ENCODE peak calls at places on chromosome 21, in four cellular contexts. O is fibroblast of lung, W is GM12878, Z is GM23338. B is an unnamed sample.

GRCh38 chr21:33815153-33815707 is 100.4 kb downstream of the ATP5PO start:
- DNase-seq in O (no peak), W (no peak), Z (no peak), B (peak)

GRCh38 chr21:42187976-42188653 is 30.8 kb upstream of the ABCG1 start:
- DNase-seq in O (peak), W (peak), Z (no peak), B (peak)

GRCh38 chr21:46118871-46119564 is 21.1 kb downstream of the COL6A2 start:
- DNase-seq in O (no peak), W (no peak), Z (no peak), B (no peak)

GRCh38 chr21:46154155-46154954 is 1.0 kb downstream of the FTCD start:
- DNase-seq in O (no peak), W (no peak), Z (no peak), B (no peak)

GRCh38 chr21:44579056-44579832 is 1.2 kb downstream of the KRTAP10-5 start:
- DNase-seq in O (no peak), W (no peak), Z (no peak), B (no peak)

GRCh38 chr21:17925000-17925610 is 105.9 kb upstream of the C21orf91 start:
- DNase-seq in O (peak), W (peak), Z (peak), B (peak)

GRCh38 chr21:45579383-45580180 is 37.3 kb upstream of the SLC19A1 start:
- DNase-seq in O (no peak), W (no peak), Z (no peak), B (no peak)

GRCh38 chr21:46552274-46552673 is 52.6 kb downstream of the S100B start:
- DNase-seq in O (no peak), W (no peak), Z (no peak), B (no peak)

GRCh38 chr21:44932366-44933181 is 7.3 kb upstream of the SLX9 start:
- DNase-seq in O (no peak), W (no peak), Z (no peak), B (no peak)

GRCh38 chr21:46048926-46049889 is 48.7 kb upstream of the COL6A2 start:
- DNase-seq in O (peak), W (no peak), Z (peak), B (no peak)

GRCh38 chr21:45421071-45421845 is 16.3 kb downstream of the COL18A1 start:
- DNase-seq in O (no peak), W (no peak), Z (no peak), B (no peak)

GRCh38 chr21:25573409-25574206 is 33.7 kb downstream of the MRPL39 start:
- DNase-seq in O (peak), W (peak), Z (no peak), B (peak)

GRCh38 chr21:45305831-45306230 is 18.1 kb upstream of the POFUT2 start:
- DNase-seq in O (peak), W (no peak), Z (no peak), B (no peak)

GRCh38 chr21:45944601-45945000 is 37.0 kb upstream of the COL6A1 start:
- DNase-seq in O (no peak), W (no peak), Z (no peak), B (no peak)

GRCh38 chr21:42002421-42002958 is 7.7 kb downstream of the ZBTB21 start:
- DNase-seq in O (peak), W (peak), Z (no peak), B (no peak)

GRCh38 chr21:35696644-35697043 is 363.7 kb downstream of the SETD4 start:
- DNase-seq in O (no peak), W (no peak), Z (peak), B (peak)

GRCh38 chr21:45997495-45998275 is 16.1 kb downstream of the COL6A1 start:
- DNase-seq in O (no peak), W (no peak), Z (no peak), B (no peak)

GRCh38 chr21:16587141-16587570 is 857.4 kb downstream of the USP25 start:
- DNase-seq in O (peak), W (no peak), Z (peak), B (peak)

GRCh38 chr21:20999567-21000169 is 1.5 kb downstream of the NCAM2 start:
- DNase-seq in O (peak), W (no peak), Z (peak), B (peak)

GRCh38 chr21:41768371-41769042 is 1.7 kb upstream of the RIPK4 start:
- DNase-seq in O (peak), W (no peak), Z (peak), B (no peak)

GRCh38 chr21:18908641-18909040 is 505.1 kb upstream of the TMPRSS15 start:
- DNase-seq in O (no peak), W (no peak), Z (no peak), B (no peak)

GRCh38 chr21:44697811-44698734 is 1.1 kb downstream of the KRTAP10-12 start:
- DNase-seq in O (no peak), W (no peak), Z (peak), B (no peak)

GRCh38 chr21:16942703-16943102 is 570.1 kb upstream of the CXADR start:
- DNase-seq in O (peak), W (no peak), Z (peak), B (peak)

GRCh38 chr21:42163511-42163863 is 55.5 kb upstream of the ABCG1 start:
- DNase-seq in O (no peak), W (no peak), Z (no peak), B (no peak)

GRCh38 chr21:45278156-45278911 is 9.4 kb downstream of the POFUT2 start:
- DNase-seq in O (no peak), W (no peak), Z (no peak), B (no peak)

GRCh38 chr21:27085387-27085786 is 118.5 kb upstream of the ADAMTS5 start:
- DNase-seq in O (no peak), W (no peak), Z (no peak), B (no peak)

GRCh38 chr21:26715878-26716506 is 129.2 kb downstream of the ADAMTS1 start:
- DNase-seq in O (peak), W (no peak), Z (peak), B (peak)

GRCh38 chr21:42172596-42173483 is 46.1 kb upstream of the ABCG1 start:
- DNase-seq in O (no peak), W (no peak), Z (no peak), B (no peak)

GRCh38 chr21:40685121-40685630 is 161.8 kb downstream of the DSCAM start:
- DNase-seq in O (no peak), W (no peak), Z (no peak), B (no peak)

GRCh38 chr21:33334824-33335223 is 10.1 kb downstream of the IFNAR1 start:
- DNase-seq in O (no peak), W (no peak), Z (no peak), B (no peak)

GRCh38 chr21:17793675-17794123 is 25.5 kb downstream of the C21orf91 start:
- DNase-seq in O (peak), W (no peak), Z (no peak), B (peak)

GRCh38 chr21:16932314-16932713 is 580.5 kb upstream of the CXADR start:
- DNase-seq in O (no peak), W (no peak), Z (peak), B (no peak)

GRCh38 chr21:17679002-17679600 is 66.4 kb upstream of the BTG3 start:
- DNase-seq in O (peak), W (peak), Z (peak), B (peak)

GRCh38 chr21:41767606-41768370 is 936 bp upstream of the RIPK4 start:
- DNase-seq in O (peak), W (no peak), Z (peak), B (no peak)

GRCh38 chr21:45032977-45033705 is 41.2 kb upstream of the ADARB1 start:
- DNase-seq in O (no peak), W (no peak), Z (no peak), B (no peak)

GRCh38 chr21:26153758-26154157 is 16.8 kb downstream of the APP start:
- DNase-seq in O (peak), W (no peak), Z (no peak), B (no peak)

GRCh38 chr21:45622416-45623097 is 21.0 kb upstream of the PCBP3 start:
- DNase-seq in O (no peak), W (no peak), Z (no peak), B (no peak)

GRCh38 chr21:16535100-16535418 is 805.3 kb downstream of the USP25 start:
- DNase-seq in O (peak), W (no peak), Z (no peak), B (no peak)

DNA sequence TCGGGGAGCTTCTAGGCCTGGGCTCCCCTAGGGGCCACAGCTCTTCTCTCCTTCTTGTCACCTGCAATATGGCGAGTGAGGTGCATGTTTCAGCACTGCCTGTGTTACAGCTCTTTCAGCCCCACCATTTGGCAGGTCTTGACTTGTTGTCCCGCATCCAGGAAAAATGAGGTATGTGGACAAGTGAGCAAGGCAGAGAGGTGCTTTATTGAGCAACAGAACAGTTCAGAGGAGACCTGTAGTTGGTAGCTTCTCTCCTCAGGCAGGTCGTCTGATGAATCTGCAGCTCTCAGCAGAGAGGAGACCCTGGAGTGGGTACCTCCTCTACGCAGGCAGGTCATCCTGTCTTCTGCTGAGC is 208.2 kb upstream of the USP25 start:
- DNase-seq in O (no peak), W (no peak), Z (no peak), B (no peak)
- TF ChIP-seq EZH2 in O (no peak), W (no peak), Z (no peak), B (no peak)

DNA sequence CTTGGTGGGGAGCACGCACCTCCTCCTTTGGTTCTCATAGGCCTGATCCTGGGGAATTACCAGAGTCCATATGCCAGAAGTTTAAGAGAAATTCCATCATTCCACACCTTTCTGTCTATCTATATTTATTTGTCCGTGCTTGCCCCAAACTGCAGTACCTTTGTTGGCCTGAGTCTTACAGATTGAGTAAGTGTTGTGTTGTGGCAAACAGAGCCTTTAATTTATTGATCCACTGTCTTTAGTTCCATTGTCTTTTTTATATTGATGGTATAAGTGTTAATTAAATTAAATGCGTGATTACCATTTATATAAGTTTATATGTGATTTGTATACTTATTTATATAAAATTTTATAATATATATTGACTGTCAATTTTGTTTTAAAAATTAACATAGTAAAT is 4.9 kb downstream of the SH3BGR start:
- DNase-seq in O (no peak), W (no peak), Z (peak), B (no peak)
- TF ChIP-seq CTCF in O (no peak), W (no peak), Z (no peak), B (peak)

DNA sequence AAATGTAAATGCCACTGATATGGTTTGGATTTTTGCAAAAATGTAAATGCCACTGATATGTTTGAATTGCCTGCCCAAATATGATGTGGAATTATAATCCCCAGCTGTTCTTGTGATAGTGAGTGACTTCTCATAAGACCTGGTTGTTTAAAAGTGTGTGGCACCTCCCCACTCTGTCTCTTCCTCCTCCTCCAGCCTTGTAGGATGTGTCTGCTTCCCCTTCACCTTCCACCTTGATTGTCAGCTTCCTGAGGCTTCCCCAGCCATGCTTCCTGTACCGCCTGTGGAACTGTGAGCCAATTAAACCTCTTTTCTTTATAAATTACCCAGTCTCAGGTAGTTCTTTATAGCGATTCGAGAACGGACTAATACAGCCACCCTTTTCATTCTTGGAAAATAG is 1.3 kb upstream of the CCT8 start:
- DNase-seq in O (no peak), W (no peak), Z (no peak), B (no peak)
- H2AFZ ChIP-seq in O (no peak), W (no peak), Z (no peak), B (no peak)

DNA sequence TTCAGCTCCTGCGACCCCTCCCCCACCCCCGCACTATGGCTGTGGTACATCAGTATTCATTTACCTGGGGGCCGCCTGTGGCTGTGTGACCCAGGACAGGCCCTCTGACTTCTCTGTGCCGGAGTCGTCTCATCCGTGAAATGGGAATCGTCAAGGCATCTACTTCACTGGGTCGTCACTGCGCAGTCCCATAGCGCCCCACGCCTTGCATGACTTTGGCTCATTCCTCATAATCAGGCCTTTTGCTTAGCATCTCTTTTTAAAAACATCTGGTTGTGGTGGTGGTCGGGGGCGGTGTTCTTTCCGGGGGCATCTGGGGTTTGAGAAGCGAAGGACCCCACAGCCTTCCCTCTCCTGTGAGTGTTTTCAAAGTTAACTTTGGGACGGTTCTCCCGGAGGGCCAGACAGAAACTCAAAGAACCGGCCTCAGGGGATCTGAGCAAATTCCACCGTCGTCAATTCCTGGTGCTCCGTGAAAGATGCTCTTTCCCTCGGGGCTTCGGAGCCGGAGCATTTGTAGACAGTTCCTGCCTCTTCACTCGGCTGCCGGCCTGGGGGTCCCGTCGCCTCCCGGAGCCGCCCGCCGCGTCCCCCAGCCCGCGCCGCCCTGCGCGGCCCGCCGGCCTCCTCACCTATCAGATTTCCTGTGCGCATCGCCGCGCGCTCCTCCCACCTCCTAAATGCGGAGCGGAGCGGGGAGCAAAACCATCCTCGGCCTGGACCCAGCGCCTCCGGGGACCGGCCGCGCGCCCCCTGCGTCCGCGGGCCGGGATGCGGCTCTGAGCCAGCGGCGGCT is at the start of gene B3GALT5:
- DNase-seq in O (peak), W (no peak), Z (peak), B (no peak)
- TF ChIP-seq EZH2 in O (peak), W (no peak), Z (no peak), B (no peak)

GRCh38 chr21:38948981-38949380 is 143.3 kb downstream of the ETS2 start:
- DNase-seq in O (no peak), W (no peak), Z (no peak), B (no peak)

GRCh38 chr21:38942617-38943245 is 137.0 kb downstream of the ETS2 start:
- DNase-seq in O (no peak), W (no peak), Z (no peak), B (no peak)

GRCh38 chr21:38945536-38946245 is 140.0 kb downstream of the ETS2 start:
- DNase-seq in O (peak), W (no peak), Z (peak), B (no peak)

GRCh38 chr21:38948377-38948776 is 142.6 kb downstream of the ETS2 start:
- DNase-seq in O (peak), W (no peak), Z (no peak), B (no peak)

DNA sequence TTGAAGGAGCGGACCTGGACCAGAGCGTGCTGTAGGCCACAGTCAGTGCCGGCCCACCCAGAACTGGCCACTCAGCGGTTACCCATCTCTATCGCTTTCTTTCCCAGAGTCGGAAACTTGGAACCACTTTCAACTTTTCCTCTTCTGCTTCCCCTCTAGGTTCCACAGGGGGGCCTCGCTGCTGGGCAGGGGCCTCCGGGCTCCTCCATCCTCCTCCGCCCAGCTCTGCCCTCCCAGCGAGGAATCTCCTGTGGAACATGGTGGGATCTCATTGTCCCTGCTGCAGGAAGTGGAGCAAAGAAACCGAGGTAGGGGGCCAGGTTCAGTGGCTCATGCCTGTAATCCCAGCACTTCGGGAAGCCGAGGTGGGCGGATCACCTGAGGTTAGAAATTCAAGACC is 139.2 kb downstream of the ETS2 start:
- DNase-seq in O (no peak), W (no peak), Z (peak), B (no peak)
- TF ChIP-seq CTCF in O (no peak), W (no peak), Z (peak), B (no peak)

DNA sequence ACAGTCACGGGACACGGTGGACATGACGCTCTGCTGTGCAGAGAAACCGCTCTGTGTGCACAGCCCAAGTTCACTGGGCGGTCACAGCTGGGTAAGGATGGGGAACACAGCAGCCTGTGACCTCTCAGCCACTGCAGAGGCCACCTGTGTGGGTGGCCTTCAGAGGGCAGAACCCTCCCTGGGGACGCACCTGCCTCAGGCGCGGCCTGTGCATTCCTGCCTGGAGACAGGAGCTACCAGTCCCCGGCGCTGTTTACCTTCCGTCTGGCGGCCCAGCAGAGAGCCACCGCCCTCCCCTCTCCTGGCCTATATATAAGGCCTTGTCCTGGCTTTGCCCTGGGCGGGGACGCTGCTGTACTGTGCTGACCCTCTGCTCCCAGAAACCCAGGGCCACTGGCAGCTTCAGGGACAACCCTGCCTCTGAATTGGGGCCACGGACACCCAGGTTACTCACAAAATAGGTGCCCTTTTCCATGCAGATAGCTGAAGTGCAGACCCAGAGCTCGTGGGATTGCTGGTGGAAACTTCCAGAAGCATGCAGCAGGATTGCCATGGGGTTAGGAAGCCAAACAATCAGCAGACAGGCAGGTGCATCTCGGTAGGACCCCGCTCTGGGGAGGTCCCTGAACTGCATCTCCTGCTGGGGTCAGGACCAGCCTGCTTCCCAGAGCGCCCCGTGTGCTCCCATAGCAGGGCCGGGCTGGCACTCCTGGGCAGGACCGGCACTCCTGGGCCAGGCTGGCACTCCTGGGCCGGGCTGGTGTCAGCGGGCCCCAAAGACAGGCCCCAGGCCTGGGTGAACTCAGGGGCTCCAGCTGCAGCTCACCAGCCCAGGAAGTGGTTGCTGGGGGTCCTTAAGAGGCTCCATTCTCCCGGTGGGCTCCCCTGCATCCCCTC is 83.6 kb downstream of the SIK1 start:
- DNase-seq in O (no peak), W (no peak), Z (no peak), B (no peak)
- H2AFZ ChIP-seq in O (no peak), W (no peak), Z (no peak), B (no peak)

B was measured in MM.1S.